ENCODE peak calls at places on chromosome 14, in five cellular contexts. R is stimulated activated CD4-positive, alpha-beta T cell treated with anti-CD3 and anti-CD28 coated beads, Interleukin-2, amount 100 ng/mL, for 48 hours; G is skeletal muscle cell; O is dermis microvascular lymphatic vessel endothelial cell; H is effector memory CD4-positive, alpha-beta T cell. D is an unnamed sample.

GRCh38 chr14:23895480-23895879 is 58.1 kb upstream of the DHRS4 start:
- DNase-seq in R (no peak), G (no peak), O (no peak), H (no peak), D (no peak)

GRCh38 chr14:75267141-75267601 is 11.5 kb upstream of the FOS start:
- DNase-seq in R (no peak), G (no peak), O (no peak), H (no peak), D (no peak)

GRCh38 chr14:92925446-92925845 is 2.5 kb downstream of the CHGA start:
- DNase-seq in R (no peak), G (no peak), O (no peak), H (no peak), D (no peak)

GRCh38 chr14:105061428-105062047 is 3.7 kb downstream of the GPR132 start:
- DNase-seq in R (no peak), G (no peak), O (no peak), H (peak), D (no peak)

GRCh38 chr14:24401810-24402702 is 3.3 kb downstream of the NYNRIN start:
- DNase-seq in R (no peak), G (no peak), O (no peak), H (no peak), D (no peak)

GRCh38 chr14:76205708-76206107 is 54.0 kb downstream of the GPATCH2L start:
- DNase-seq in R (no peak), G (no peak), O (no peak), H (no peak), D (no peak)

GRCh38 chr14:22555573-22556011 is 33.4 kb downstream of the DAD1 start:
- DNase-seq in R (no peak), G (no peak), O (no peak), H (peak), D (no peak)

GRCh38 chr14:72577521-72577920 is 316.4 kb downstream of the DPF3 start:
- DNase-seq in R (no peak), G (no peak), O (no peak), H (no peak), D (no peak)

GRCh38 chr14:49934638-49935037 is 41.8 kb downstream of the ARF6 start:
- DNase-seq in R (no peak), G (no peak), O (no peak), H (no peak), D (no peak)

GRCh38 chr14:99624971-99625370 is 20.0 kb upstream of the HHIPL1 start:
- DNase-seq in R (no peak), G (no peak), O (no peak), H (no peak), D (no peak)

GRCh38 chr14:73754911-73755360 is 40.8 kb upstream of the PNMA1 start:
- DNase-seq in R (no peak), G (no peak), O (peak), H (no peak), D (no peak)

GRCh38 chr14:34374998-34375740 is 86.9 kb downstream of the SPTSSA start:
- DNase-seq in R (no peak), G (no peak), O (no peak), H (no peak), D (no peak)

GRCh38 chr14:24632761-24633160 is 1.2 kb downstream of the GZMB start:
- DNase-seq in R (no peak), G (no peak), O (no peak), H (no peak), D (no peak)

GRCh38 chr14:58160561-58160960 is 8.5 kb upstream of the ARMH4 start:
- DNase-seq in R (no peak), G (no peak), O (no peak), H (no peak), D (no peak)

GRCh38 chr14:24071144-24071697 is at the start of gene CPNE6:
- DNase-seq in R (no peak), G (no peak), O (no peak), H (no peak), D (no peak)

GRCh38 chr14:103504991-103505565 is 17.6 kb downstream of the CKB start:
- DNase-seq in R (no peak), G (no peak), O (no peak), H (no peak), D (no peak)

D was measured in AG04449.